ENCODE peak calls at places on chromosomes 3 and 15, in seven cellular contexts. One of them, this sample, is unnamed.

GRCh38 chr3:108404409-108404808 is 106.0 kb downstream of the MYH15 start:
- DNase-seq in choroid plexus epithelial cell: peak
- DNase-seq in brain microvascular endothelial cell: no peak
- DNase-seq in cardiac fibroblast: peak
- DNase-seq in fibroblast of pulmonary artery: no peak
- DNase-seq in mesendoderm: peak
- DNase-seq in NT2/D1: no peak
- DNase-seq in this sample: no peak

GRCh38 chr15:100869151-100869999 is 10.3 kb upstream of the ALDH1A3 start:
- DNase-seq in choroid plexus epithelial cell: no peak
- DNase-seq in brain microvascular endothelial cell: no peak
- DNase-seq in cardiac fibroblast: no peak
- DNase-seq in fibroblast of pulmonary artery: no peak
- DNase-seq in mesendoderm: peak
- DNase-seq in NT2/D1: no peak
- DNase-seq in this sample: no peak

GRCh38 chr15:64282701-64283100 is 73.3 kb downstream of the CSNK1G1 start:
- DNase-seq in choroid plexus epithelial cell: no peak
- DNase-seq in brain microvascular endothelial cell: peak
- DNase-seq in cardiac fibroblast: peak
- DNase-seq in fibroblast of pulmonary artery: peak
- DNase-seq in mesendoderm: no peak
- DNase-seq in NT2/D1: no peak
- DNase-seq in this sample: no peak

GRCh38 chr15:63042879-63043340 is 363 bp downstream of the TPM1 start:
- DNase-seq in choroid plexus epithelial cell: peak
- DNase-seq in brain microvascular endothelial cell: no peak
- DNase-seq in cardiac fibroblast: peak
- DNase-seq in fibroblast of pulmonary artery: no peak
- DNase-seq in mesendoderm: peak
- DNase-seq in NT2/D1: no peak
- DNase-seq in this sample: no peak

GRCh38 chr15:61157933-61158332 is 71.2 kb downstream of the RORA start:
- DNase-seq in choroid plexus epithelial cell: no peak
- DNase-seq in brain microvascular endothelial cell: no peak
- DNase-seq in cardiac fibroblast: peak
- DNase-seq in fibroblast of pulmonary artery: peak
- DNase-seq in mesendoderm: no peak
- DNase-seq in NT2/D1: no peak
- DNase-seq in this sample: no peak

GRCh38 chr3:143848707-143849106 is 439 bp upstream of the SLC9A9 start:
- DNase-seq in choroid plexus epithelial cell: no peak
- DNase-seq in brain microvascular endothelial cell: no peak
- DNase-seq in cardiac fibroblast: no peak
- DNase-seq in fibroblast of pulmonary artery: no peak
- DNase-seq in mesendoderm: no peak
- DNase-seq in NT2/D1: no peak
- DNase-seq in this sample: no peak

GRCh38 chr3:182786564-182787196 is 6.6 kb upstream of the ATP11B start:
- DNase-seq in choroid plexus epithelial cell: no peak
- DNase-seq in brain microvascular endothelial cell: no peak
- DNase-seq in cardiac fibroblast: peak
- DNase-seq in fibroblast of pulmonary artery: no peak
- DNase-seq in mesendoderm: no peak
- DNase-seq in NT2/D1: no peak
- DNase-seq in this sample: no peak

GRCh38 chr3:58683001-58683845 is 16.6 kb upstream of the FAM3D start:
- DNase-seq in choroid plexus epithelial cell: peak
- DNase-seq in brain microvascular endothelial cell: peak
- DNase-seq in cardiac fibroblast: peak
- DNase-seq in fibroblast of pulmonary artery: peak
- DNase-seq in mesendoderm: peak
- DNase-seq in NT2/D1: no peak
- DNase-seq in this sample: peak

GRCh38 chr3:172517859-172518466 is 5.3 kb downstream of the TNFSF10 start:
- DNase-seq in choroid plexus epithelial cell: no peak
- DNase-seq in brain microvascular endothelial cell: no peak
- DNase-seq in cardiac fibroblast: no peak
- DNase-seq in fibroblast of pulmonary artery: no peak
- DNase-seq in mesendoderm: no peak
- DNase-seq in NT2/D1: no peak
- DNase-seq in this sample: no peak

GRCh38 chr3:40930131-40930538 is 269.2 kb upstream of the CTNNB1 start:
- DNase-seq in choroid plexus epithelial cell: peak
- DNase-seq in brain microvascular endothelial cell: peak
- DNase-seq in cardiac fibroblast: peak
- DNase-seq in fibroblast of pulmonary artery: peak
- DNase-seq in mesendoderm: peak
- DNase-seq in NT2/D1: no peak
- DNase-seq in this sample: peak

GRCh38 chr3:67094769-67095168 is 96.7 kb downstream of the KBTBD8 start:
- DNase-seq in choroid plexus epithelial cell: peak
- DNase-seq in brain microvascular endothelial cell: no peak
- DNase-seq in cardiac fibroblast: peak
- DNase-seq in fibroblast of pulmonary artery: peak
- DNase-seq in mesendoderm: no peak
- DNase-seq in NT2/D1: no peak
- DNase-seq in this sample: no peak

GRCh38 chr3:66041116-66041515 is 2.4 kb upstream of the MAGI1 start:
- DNase-seq in choroid plexus epithelial cell: peak
- DNase-seq in brain microvascular endothelial cell: no peak
- DNase-seq in cardiac fibroblast: peak
- DNase-seq in fibroblast of pulmonary artery: peak
- DNase-seq in mesendoderm: no peak
- DNase-seq in NT2/D1: no peak
- DNase-seq in this sample: no peak

GRCh38 chr15:98394546-98394945 is 253.8 kb upstream of the IGF1R start:
- DNase-seq in choroid plexus epithelial cell: no peak
- DNase-seq in brain microvascular endothelial cell: no peak
- DNase-seq in cardiac fibroblast: no peak
- DNase-seq in fibroblast of pulmonary artery: no peak
- DNase-seq in mesendoderm: no peak
- DNase-seq in NT2/D1: no peak
- DNase-seq in this sample: no peak

GRCh38 chr3:87503901-87504498 is 227.6 kb upstream of the POU1F1 start:
- DNase-seq in choroid plexus epithelial cell: peak
- DNase-seq in brain microvascular endothelial cell: peak
- DNase-seq in cardiac fibroblast: peak
- DNase-seq in fibroblast of pulmonary artery: peak
- DNase-seq in mesendoderm: peak
- DNase-seq in NT2/D1: peak
- DNase-seq in this sample: peak

GRCh38 chr15:40282144-40282869 is 557 bp downstream of the ANKRD63 start:
- DNase-seq in choroid plexus epithelial cell: no peak
- DNase-seq in brain microvascular endothelial cell: no peak
- DNase-seq in cardiac fibroblast: peak
- DNase-seq in fibroblast of pulmonary artery: no peak
- DNase-seq in mesendoderm: peak
- DNase-seq in NT2/D1: no peak
- DNase-seq in this sample: no peak

GRCh38 chr15:40279437-40280141 is 3.3 kb downstream of the ANKRD63 start:
- DNase-seq in choroid plexus epithelial cell: peak
- DNase-seq in brain microvascular endothelial cell: peak
- DNase-seq in cardiac fibroblast: peak
- DNase-seq in fibroblast of pulmonary artery: peak
- DNase-seq in mesendoderm: peak
- DNase-seq in NT2/D1: no peak
- DNase-seq in this sample: no peak

GRCh38 chr15:40280260-40281056 is 2.4 kb downstream of the ANKRD63 start:
- DNase-seq in choroid plexus epithelial cell: no peak
- DNase-seq in brain microvascular endothelial cell: no peak
- DNase-seq in cardiac fibroblast: no peak
- DNase-seq in fibroblast of pulmonary artery: no peak
- DNase-seq in mesendoderm: peak
- DNase-seq in NT2/D1: no peak
- DNase-seq in this sample: no peak

GRCh38 chr15:40282870-40283614 is at the start of gene ANKRD63:
- DNase-seq in choroid plexus epithelial cell: no peak
- DNase-seq in brain microvascular endothelial cell: no peak
- DNase-seq in cardiac fibroblast: no peak
- DNase-seq in fibroblast of pulmonary artery: no peak
- DNase-seq in mesendoderm: no peak
- DNase-seq in NT2/D1: no peak
- DNase-seq in this sample: no peak

DNA sequence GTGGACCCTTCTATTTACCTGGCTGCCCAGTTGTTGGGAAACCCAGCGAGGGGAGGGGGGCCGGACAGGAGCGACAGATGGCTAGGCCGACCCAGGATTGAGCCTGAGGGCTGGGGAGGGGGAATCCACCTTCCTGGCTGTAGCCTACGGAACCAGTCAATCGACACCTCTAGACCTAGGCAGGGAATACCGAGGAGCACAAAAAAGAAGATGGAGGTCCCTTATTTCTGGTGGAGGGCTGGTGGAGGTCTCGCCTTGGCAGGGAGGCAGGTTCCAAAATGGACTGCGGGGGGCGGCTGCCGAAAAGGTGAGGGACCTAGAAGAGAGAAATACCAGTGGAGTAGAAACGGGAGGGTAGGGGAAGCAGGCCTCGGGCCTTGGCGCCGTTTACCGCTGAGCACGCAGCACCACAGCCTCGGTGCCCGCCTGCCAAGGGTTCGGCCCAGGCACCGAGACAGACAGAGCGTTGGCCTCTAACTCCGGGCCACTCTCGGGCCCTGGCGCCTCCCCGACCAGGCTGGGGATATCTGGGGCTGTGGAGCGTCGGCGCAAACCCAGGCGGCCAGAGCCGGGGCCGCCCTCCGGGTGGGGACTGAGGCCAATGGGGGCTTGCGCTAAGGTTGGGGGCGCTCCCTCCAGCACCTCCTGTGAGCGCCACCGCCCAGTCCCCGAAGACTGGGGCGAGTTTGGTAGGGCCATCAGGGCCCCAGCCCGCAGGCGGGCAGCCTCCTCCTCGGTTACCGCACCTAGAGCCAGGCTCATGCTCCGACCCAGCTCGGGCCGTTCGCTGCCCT is 1.6 kb downstream of the ANKRD63 start:
- DNase-seq in choroid plexus epithelial cell: no peak
- DNase-seq in brain microvascular endothelial cell: no peak
- DNase-seq in cardiac fibroblast: no peak
- DNase-seq in fibroblast of pulmonary artery: no peak
- DNase-seq in mesendoderm: peak
- DNase-seq in NT2/D1: no peak
- DNase-seq in this sample: no peak
- H3K4me3 ChIP-seq in choroid plexus epithelial cell: no peak
- H3K4me3 ChIP-seq in brain microvascular endothelial cell: no peak
- H3K4me3 ChIP-seq in cardiac fibroblast: no peak
- H3K4me3 ChIP-seq in fibroblast of pulmonary artery: no peak
- H3K4me3 ChIP-seq in mesendoderm: no peak
- H3K4me3 ChIP-seq in NT2/D1: no peak
- H3K4me3 ChIP-seq in this sample: no peak

GRCh38 chr15:75455424-75455981 is 4.0 kb upstream of the SIN3A start:
- DNase-seq in choroid plexus epithelial cell: peak
- DNase-seq in brain microvascular endothelial cell: peak
- DNase-seq in cardiac fibroblast: peak
- DNase-seq in fibroblast of pulmonary artery: peak
- DNase-seq in mesendoderm: peak
- DNase-seq in NT2/D1: no peak
- DNase-seq in this sample: peak

GRCh38 chr15:75454471-75455418 is 3.3 kb upstream of the SIN3A start:
- DNase-seq in choroid plexus epithelial cell: peak
- DNase-seq in brain microvascular endothelial cell: peak
- DNase-seq in cardiac fibroblast: no peak
- DNase-seq in fibroblast of pulmonary artery: peak
- DNase-seq in mesendoderm: peak
- DNase-seq in NT2/D1: no peak
- DNase-seq in this sample: peak

GRCh38 chr15:75453703-75454470 is 2.4 kb upstream of the SIN3A start:
- DNase-seq in choroid plexus epithelial cell: peak
- DNase-seq in brain microvascular endothelial cell: peak
- DNase-seq in cardiac fibroblast: peak
- DNase-seq in fibroblast of pulmonary artery: peak
- DNase-seq in mesendoderm: peak
- DNase-seq in NT2/D1: peak
- DNase-seq in this sample: peak

GRCh38 chr15:75455982-75456531 is 4.6 kb upstream of the SIN3A start:
- DNase-seq in choroid plexus epithelial cell: peak
- DNase-seq in brain microvascular endothelial cell: peak
- DNase-seq in cardiac fibroblast: peak
- DNase-seq in fibroblast of pulmonary artery: peak
- DNase-seq in mesendoderm: peak
- DNase-seq in NT2/D1: no peak
- DNase-seq in this sample: peak

GRCh38 chr15:75456710-75457109 is 5.2 kb upstream of the SIN3A start:
- DNase-seq in choroid plexus epithelial cell: peak
- DNase-seq in brain microvascular endothelial cell: no peak
- DNase-seq in cardiac fibroblast: no peak
- DNase-seq in fibroblast of pulmonary artery: peak
- DNase-seq in mesendoderm: peak
- DNase-seq in NT2/D1: no peak
- DNase-seq in this sample: no peak
- H3K4me3 ChIP-seq in choroid plexus epithelial cell: no peak
- H3K4me3 ChIP-seq in brain microvascular endothelial cell: no peak
- H3K4me3 ChIP-seq in cardiac fibroblast: no peak
- H3K4me3 ChIP-seq in fibroblast of pulmonary artery: no peak
- H3K4me3 ChIP-seq in mesendoderm: no peak
- H3K4me3 ChIP-seq in NT2/D1: no peak
- H3K4me3 ChIP-seq in this sample: no peak

DNA sequence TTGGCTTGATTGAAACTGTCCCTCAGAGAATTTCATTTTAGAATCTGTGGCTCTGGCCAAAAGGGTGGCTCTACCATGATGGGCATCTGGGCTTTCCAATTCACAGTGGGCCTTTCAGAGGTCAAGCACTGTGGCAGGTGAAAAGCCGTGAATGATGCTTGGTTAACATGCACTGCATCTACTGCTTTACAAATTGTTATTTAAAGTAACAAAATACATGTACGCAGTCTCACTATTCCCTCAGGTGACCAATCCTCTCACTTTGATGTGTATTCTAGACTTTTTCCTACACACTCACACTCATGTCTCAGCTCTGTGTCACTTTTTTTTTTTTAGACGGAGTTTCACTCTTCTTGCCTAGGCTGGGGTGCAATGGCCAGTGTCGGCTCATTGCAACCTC is 70.5 kb downstream of the MGLL start:
- DNase-seq in choroid plexus epithelial cell: no peak
- DNase-seq in brain microvascular endothelial cell: no peak
- DNase-seq in cardiac fibroblast: no peak
- DNase-seq in fibroblast of pulmonary artery: no peak
- DNase-seq in mesendoderm: no peak
- DNase-seq in NT2/D1: no peak
- DNase-seq in this sample: no peak
- H3K4me3 ChIP-seq in choroid plexus epithelial cell: no peak
- H3K4me3 ChIP-seq in brain microvascular endothelial cell: no peak
- H3K4me3 ChIP-seq in cardiac fibroblast: no peak
- H3K4me3 ChIP-seq in fibroblast of pulmonary artery: no peak
- H3K4me3 ChIP-seq in mesendoderm: no peak
- H3K4me3 ChIP-seq in NT2/D1: no peak
- H3K4me3 ChIP-seq in this sample: no peak

GRCh38 chr3:33786565-33787327 is 11.7 kb upstream of the PDCD6IP start:
- DNase-seq in choroid plexus epithelial cell: peak
- DNase-seq in brain microvascular endothelial cell: peak
- DNase-seq in cardiac fibroblast: no peak
- DNase-seq in fibroblast of pulmonary artery: no peak
- DNase-seq in mesendoderm: peak
- DNase-seq in NT2/D1: no peak
- DNase-seq in this sample: no peak
- H3K4me3 ChIP-seq in choroid plexus epithelial cell: peak
- H3K4me3 ChIP-seq in brain microvascular endothelial cell: peak
- H3K4me3 ChIP-seq in cardiac fibroblast: peak
- H3K4me3 ChIP-seq in fibroblast of pulmonary artery: peak
- H3K4me3 ChIP-seq in mesendoderm: no peak
- H3K4me3 ChIP-seq in NT2/D1: no peak
- H3K4me3 ChIP-seq in this sample: no peak